ENCODE peak calls at places on chromosome 17, in ten cellular contexts. G, Y, X, F, N, H, R, P, A and L are unnamed samples.

GRCh38 chr17:49715221-49715620 is 7.5 kb upstream of the SLC35B1 start:
- DNase-seq in P (no peak), Y (no peak), G (no peak), A (no peak), N (no peak), H (no peak), X (no peak), R (no peak), F (no peak), L (no peak)

GRCh38 chr17:19378416-19379293 is at the start of gene MAPK7:
- DNase-seq in N (no peak), A (no peak), Y (no peak), F (peak), X (no peak), R (peak), G (no peak), H (no peak), P (peak), L (peak)

GRCh38 chr17:61005358-61005757 is 327.7 kb downstream of the BCAS3 start:
- DNase-seq in N (no peak), Y (no peak), A (peak), X (no peak), H (no peak), F (no peak), R (no peak), G (no peak), P (peak), L (no peak)

GRCh38 chr17:11047228-11047627 is 193.8 kb upstream of the SHISA6 start:
- DNase-seq in H (no peak), P (no peak), Y (no peak), R (no peak), F (no peak), A (no peak), G (no peak), N (no peak), X (no peak), L (no peak)

GRCh38 chr17:59683283-59683682 is 23.9 kb downstream of the PTRH2 start:
- DNase-seq in G (no peak), F (no peak), A (no peak), Y (no peak), N (no peak), X (no peak), H (no peak), R (no peak), P (no peak), L (no peak)

GRCh38 chr17:19644493-19645210 is 3.9 kb upstream of the ALDH3A2 start:
- DNase-seq in N (no peak), H (no peak), A (peak), F (no peak), X (no peak), R (no peak), Y (no peak), G (peak), P (no peak), L (no peak)

GRCh38 chr17:73155410-73156165 is 9.2 kb upstream of the SSTR2 start:
- DNase-seq in A (no peak), R (peak), F (no peak), N (no peak), H (no peak), G (no peak), Y (no peak), P (no peak), X (no peak), L (no peak)

GRCh38 chr17:27578718-27579085 is 52.3 kb upstream of the LGALS9 start:
- DNase-seq in F (no peak), R (no peak), A (peak), X (no peak), N (no peak), P (no peak), Y (no peak), G (peak), H (no peak), L (no peak)

GRCh38 chr17:46831573-46832305 is 13.2 kb upstream of the WNT3 start:
- DNase-seq in Y (no peak), F (no peak), P (no peak), A (no peak), R (no peak), H (no peak), G (no peak), N (no peak), X (no peak), L (peak)

DNA sequence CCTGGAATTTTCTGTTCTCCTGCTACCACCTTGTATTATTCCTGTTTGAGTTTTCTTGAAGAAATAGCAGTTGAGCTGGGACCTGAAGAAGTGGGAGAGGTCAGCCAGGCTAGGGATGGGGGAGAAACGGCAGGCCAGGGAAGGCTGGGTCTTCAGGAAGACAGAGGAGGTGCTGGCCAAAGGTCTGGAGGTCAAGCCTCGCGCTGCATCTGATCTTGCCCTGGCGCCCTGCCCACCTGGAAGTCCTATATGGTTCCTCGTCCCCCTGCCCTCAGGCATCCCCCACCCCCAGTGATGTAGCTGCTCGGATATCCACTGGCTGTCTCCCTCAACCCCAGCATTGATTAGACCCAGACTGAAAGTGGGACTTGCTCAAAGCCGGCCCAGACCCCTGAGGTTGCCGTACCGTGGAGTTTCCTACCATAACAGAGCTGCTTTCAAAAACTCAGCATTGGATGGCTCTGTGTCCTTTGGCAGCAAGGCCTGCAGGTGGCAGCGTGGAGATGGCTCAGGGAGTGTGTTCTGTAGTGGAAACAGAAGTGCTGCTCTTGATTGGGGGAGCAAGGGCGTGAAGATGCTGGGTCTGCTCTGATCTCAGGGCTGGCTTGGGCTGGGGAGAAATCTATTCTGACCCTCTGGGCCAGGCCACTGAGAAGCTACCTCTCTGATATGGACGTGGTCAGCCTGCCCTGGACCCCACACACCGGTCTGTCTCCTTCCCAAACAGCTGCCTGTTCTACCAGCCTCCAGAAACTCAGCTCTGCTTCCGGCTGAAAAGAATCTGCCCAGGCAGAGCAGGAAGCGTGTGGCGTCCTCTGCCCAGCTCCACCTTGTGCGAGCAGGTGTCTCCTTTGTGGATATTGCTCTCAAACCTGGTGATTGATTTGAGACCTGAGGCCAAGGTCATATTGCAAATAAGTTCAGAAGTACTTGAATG is 107.0 kb upstream of the CACNG5 start:
- DNase-seq in Y (peak), A (peak), X (peak), R (peak), H (peak), N (peak), F (no peak), P (peak), G (peak), L (no peak)
- TF ChIP-seq CTCF in Y (peak), A (peak), X (peak), R (peak), H (peak), N (peak), F (peak), P (peak), G (peak), L (peak)

GRCh38 chr17:43840814-43841213 is 6.2 kb upstream of the CD300LG start:
- DNase-seq in X (no peak), G (peak), F (no peak), P (no peak), R (no peak), A (peak), H (no peak), N (no peak), Y (no peak), L (no peak)
- TF ChIP-seq CTCF in X (peak), G (peak), F (no peak), P (peak), R (peak), A (peak), H (peak), N (no peak), Y (peak), L (peak)

GRCh38 chr17:56866496-56866895 is 32.5 kb downstream of the DGKE start:
- DNase-seq in Y (peak), A (no peak), G (peak), P (no peak), X (no peak), H (no peak), R (peak), F (no peak), N (no peak), L (no peak)
- TF ChIP-seq CTCF in Y (peak), A (no peak), G (peak), P (no peak), X (peak), H (no peak), R (no peak), F (no peak), N (no peak), L (no peak)

GRCh38 chr17:81094224-81094743 is 59.3 kb downstream of the BAIAP2 start:
- DNase-seq in F (no peak), R (no peak), H (no peak), G (no peak), P (no peak), A (no peak), N (no peak), Y (no peak), X (no peak), L (no peak)
- TF ChIP-seq CTCF in F (no peak), R (no peak), H (no peak), G (no peak), P (no peak), A (no peak), N (no peak), Y (no peak), X (no peak), L (no peak)

GRCh38 chr17:4978720-4979119 is 8.8 kb downstream of the CAMTA2 start:
- DNase-seq in N (no peak), F (no peak), R (no peak), X (no peak), P (no peak), G (no peak), A (no peak), Y (no peak), H (no peak), L (no peak)
- TF ChIP-seq CTCF in N (no peak), F (no peak), R (no peak), X (no peak), P (no peak), G (no peak), A (no peak), Y (no peak), H (no peak), L (no peak)

GRCh38 chr17:64356304-64356686 is 34.4 kb downstream of the PECAM1 start:
- DNase-seq in N (no peak), R (no peak), F (peak), H (no peak), G (no peak), A (no peak), Y (no peak), X (no peak), P (no peak), L (no peak)

GRCh38 chr17:64358261-64358788 is 32.3 kb downstream of the PECAM1 start:
- DNase-seq in N (no peak), P (no peak), G (no peak), A (no peak), H (no peak), Y (no peak), X (no peak), F (no peak), R (no peak), L (peak)

GRCh38 chr17:64354824-64355535 is 35.7 kb downstream of the PECAM1 start:
- DNase-seq in Y (no peak), R (no peak), X (no peak), F (peak), P (no peak), A (peak), N (no peak), G (peak), H (no peak), L (peak)

GRCh38 chr17:64355536-64356303 is 34.9 kb downstream of the PECAM1 start:
- DNase-seq in Y (no peak), F (peak), X (no peak), P (no peak), A (peak), H (no peak), G (peak), R (no peak), N (no peak), L (peak)

GRCh38 chr17:64357191-64357981 is 33.3 kb downstream of the PECAM1 start:
- DNase-seq in X (no peak), N (peak), A (peak), Y (no peak), F (peak), P (peak), G (peak), H (peak), R (no peak), L (peak)
- TF ChIP-seq CTCF in X (no peak), N (no peak), A (peak), Y (no peak), F (no peak), P (no peak), G (no peak), H (no peak), R (no peak), L (no peak)

GRCh38 chr17:15250459-15250858 is 14.7 kb downstream of the PMP22 start:
- DNase-seq in X (no peak), Y (no peak), P (no peak), H (no peak), A (no peak), R (no peak), G (no peak), F (no peak), N (no peak), L (no peak)

GRCh38 chr17:15249487-15249886 is 15.6 kb downstream of the PMP22 start:
- DNase-seq in F (no peak), G (no peak), X (no peak), A (no peak), P (no peak), Y (no peak), R (no peak), N (no peak), H (no peak), L (no peak)

DNA sequence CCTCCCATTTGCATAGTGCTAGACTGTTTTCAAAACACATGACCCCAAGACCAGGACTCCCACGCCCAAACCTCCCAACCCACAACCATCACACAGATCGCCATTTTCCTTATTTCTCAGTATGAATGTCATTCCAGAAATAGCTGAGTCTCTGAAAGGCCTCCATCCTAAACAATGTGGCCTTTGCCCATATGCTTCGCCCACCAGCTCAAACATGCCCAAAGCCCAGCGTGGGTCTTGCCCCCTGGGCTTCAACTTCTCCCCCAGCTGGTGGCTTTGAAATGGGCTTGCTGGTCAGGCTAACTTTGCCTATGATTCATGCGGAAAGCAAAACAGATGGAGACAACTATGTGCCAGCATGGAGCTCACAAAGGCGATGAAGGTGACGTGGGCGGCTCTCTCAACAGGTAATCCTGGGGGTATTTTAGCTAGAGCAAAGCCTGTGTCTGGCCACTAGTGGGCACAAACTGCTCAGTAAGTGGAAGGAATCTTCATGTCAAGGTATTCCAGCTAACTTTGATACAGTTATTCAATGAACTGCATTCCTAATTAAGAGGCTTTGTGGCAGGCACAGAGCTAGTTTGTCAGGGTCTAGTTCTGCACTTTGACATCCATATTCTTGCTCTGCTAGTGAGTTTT is 17.1 kb downstream of the PMP22 start:
- DNase-seq in R (no peak), F (no peak), N (no peak), Y (peak), P (no peak), G (no peak), A (no peak), X (no peak), H (no peak), L (no peak)
- TF ChIP-seq CTCF in R (peak), F (no peak), N (no peak), Y (peak), P (peak), G (peak), A (peak), X (peak), H (peak), L (peak)

GRCh38 chr17:9322298-9322697 is 253.3 kb downstream of the STX8 start:
- DNase-seq in H (no peak), R (peak), N (no peak), G (peak), F (no peak), X (no peak), Y (no peak), P (no peak), A (no peak), L (no peak)

GRCh38 chr17:9329251-9329921 is 246.2 kb downstream of the STX8 start:
- DNase-seq in G (no peak), Y (no peak), N (no peak), X (no peak), R (no peak), H (peak), P (no peak), A (no peak), F (no peak), L (no peak)

GRCh38 chr17:9330140-9330902 is 245.3 kb downstream of the STX8 start:
- DNase-seq in N (no peak), G (no peak), F (no peak), R (no peak), A (no peak), X (no peak), P (no peak), H (no peak), Y (no peak), L (no peak)

GRCh38 chr17:9321862-9322261 is 253.8 kb downstream of the STX8 start:
- DNase-seq in Y (no peak), F (no peak), G (peak), H (no peak), X (no peak), A (no peak), N (no peak), R (no peak), P (no peak), L (no peak)

DNA sequence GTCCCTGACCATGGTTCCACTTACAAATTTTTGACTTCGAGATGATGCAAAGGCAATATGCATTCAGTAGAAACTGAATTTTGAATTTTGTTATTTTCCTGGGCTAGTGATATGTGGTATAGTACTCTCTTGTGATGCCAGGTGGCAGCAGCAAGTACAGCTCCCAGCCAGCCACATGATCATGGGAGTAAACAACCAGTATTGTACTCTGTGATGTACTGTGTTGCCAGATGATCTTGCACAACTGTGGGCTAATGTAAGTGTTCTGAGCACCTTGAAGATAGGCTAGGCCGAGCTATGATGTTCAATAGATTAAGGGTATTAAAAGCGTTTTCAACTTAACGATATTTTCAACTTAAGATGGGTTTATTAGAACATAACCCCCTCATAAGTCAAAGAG is 250.8 kb downstream of the STX8 start:
- DNase-seq in A (peak), R (no peak), N (no peak), G (peak), F (no peak), P (no peak), X (no peak), H (no peak), Y (no peak), L (no peak)
- TF ChIP-seq CTCF in A (no peak), R (no peak), N (no peak), G (peak), F (no peak), P (no peak), X (no peak), H (no peak), Y (no peak), L (peak)

GRCh38 chr17:7781467-7781866 is 52.5 kb upstream of the KDM6B start:
- DNase-seq in N (no peak), G (peak), X (no peak), Y (peak), H (no peak), P (no peak), R (no peak), A (peak), F (no peak), L (no peak)

GRCh38 chr17:7777017-7777416 is 57.0 kb upstream of the KDM6B start:
- DNase-seq in N (no peak), R (no peak), P (no peak), F (no peak), Y (no peak), X (no peak), A (no peak), H (no peak), G (no peak), L (no peak)

GRCh38 chr17:7786866-7787265 is 47.2 kb upstream of the KDM6B start:
- DNase-seq in F (no peak), A (no peak), G (no peak), H (no peak), R (no peak), N (no peak), X (no peak), Y (no peak), P (no peak), L (no peak)

GRCh38 chr17:7780736-7781135 is 53.3 kb upstream of the KDM6B start:
- DNase-seq in H (no peak), Y (no peak), P (no peak), F (no peak), G (no peak), X (no peak), R (no peak), N (no peak), A (no peak), L (no peak)

GRCh38 chr17:7782237-7782636 is 51.8 kb upstream of the KDM6B start:
- DNase-seq in A (peak), R (no peak), X (no peak), F (no peak), G (peak), Y (no peak), N (no peak), P (no peak), H (no peak), L (no peak)
- TF ChIP-seq CTCF in A (peak), R (no peak), X (no peak), F (no peak), G (peak), Y (peak), N (no peak), P (no peak), H (no peak), L (peak)

DNA sequence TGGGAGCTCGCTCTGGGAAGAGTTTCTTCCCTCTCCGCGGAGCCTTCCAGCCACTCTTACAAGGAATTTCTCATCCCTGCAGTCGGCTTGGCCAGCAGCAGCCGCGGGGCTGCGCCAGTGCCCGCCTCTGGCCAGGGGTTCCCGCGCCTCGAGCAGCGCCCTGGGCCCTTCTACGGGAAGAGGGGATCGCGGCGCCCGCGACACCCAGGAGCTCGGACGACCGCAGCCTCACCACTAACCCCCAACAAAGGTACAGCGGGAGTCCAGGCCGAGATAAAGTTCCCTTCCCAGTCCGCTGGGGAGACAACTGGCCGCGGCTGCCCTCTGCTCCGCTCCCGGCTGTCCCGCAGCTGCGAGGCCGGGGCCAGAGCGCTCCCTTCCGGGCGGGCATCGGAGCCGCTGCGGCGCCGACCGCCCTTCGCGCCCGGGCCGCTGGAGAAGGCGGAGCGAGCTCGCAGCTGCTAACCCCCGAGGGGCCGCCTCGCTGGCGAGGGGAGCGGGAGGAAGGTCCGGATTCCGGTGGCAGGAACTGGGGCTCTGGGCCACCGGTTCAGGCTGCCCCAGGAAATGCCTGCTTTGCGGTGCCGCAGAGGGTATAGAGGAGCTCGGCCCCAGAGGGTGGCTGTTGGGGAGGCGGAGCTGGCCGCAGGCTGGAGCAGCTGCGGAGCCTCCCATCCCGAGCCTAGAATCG is 3.6 kb upstream of the HS3ST3B1 start:
- DNase-seq in Y (no peak), N (peak), R (peak), H (peak), A (peak), X (no peak), F (peak), G (peak), P (no peak), L (no peak)
- TF ChIP-seq CTCF in Y (no peak), N (no peak), R (no peak), H (peak), A (peak), X (no peak), F (no peak), G (peak), P (peak), L (peak)